ENCODE peak calls at places on chromosomes 5 and 9, in ten cellular contexts. E is SJSA1, Q is AG04450, I is spleen, T is HepG2, K is Panc1, U is GM23248, O is upper lobe of right lung, P is cardiac muscle cell, W is tibial nerve. R is an unnamed sample.

GRCh38 chr5:178793156-178793555 is 62.7 kb upstream of the ZNF354A start:
- DNase-seq in P (peak), T (peak), Q (no peak), O (peak), I (no peak), W (no peak), K (no peak), U (no peak), E (no peak), R (no peak)

GRCh38 chr9:75150512-75150911 is 62.2 kb downstream of the OSTF1 start:
- DNase-seq in Q (no peak), U (no peak), O (no peak), T (no peak), E (no peak), W (no peak), P (no peak), I (no peak), K (no peak), R (no peak)

GRCh38 chr5:172188893-172189692 is 1.1 kb upstream of the STK10 start:
- DNase-seq in W (no peak), O (no peak), I (peak), U (no peak), Q (no peak), P (peak), E (no peak), T (no peak), K (no peak), R (no peak)

GRCh38 chr9:113309204-113309813 is 6.1 kb upstream of the RNF183 start:
- DNase-seq in U (peak), T (peak), Q (peak), W (no peak), I (no peak), K (no peak), P (peak), O (no peak), E (peak), R (no peak)

GRCh38 chr5:374631-375335 is 53.3 kb downstream of the AHRR start:
- DNase-seq in W (no peak), Q (no peak), T (no peak), K (no peak), O (peak), U (no peak), I (peak), P (no peak), E (peak), R (no peak)

GRCh38 chr9:110049699-110050450 is 158.1 kb downstream of the C9orf152 start:
- DNase-seq in P (peak), T (no peak), I (peak), U (peak), Q (no peak), O (peak), W (no peak), K (no peak), E (peak), R (no peak)

GRCh38 chr9:36290996-36291395 is 32.7 kb upstream of the GNE start:
- DNase-seq in I (no peak), K (no peak), P (no peak), E (no peak), Q (no peak), W (no peak), T (no peak), O (no peak), U (no peak), R (no peak)

GRCh38 chr5:74810915-74811314 is 43.9 kb downstream of the NSA2 start:
- DNase-seq in T (no peak), K (no peak), W (no peak), I (no peak), Q (no peak), U (peak), E (no peak), O (no peak), P (no peak), R (no peak)

GRCh38 chr9:91813261-91813795 is 136.7 kb downstream of the ROR2 start:
- DNase-seq in Q (no peak), T (no peak), K (no peak), E (no peak), U (no peak), I (no peak), O (no peak), P (no peak), W (no peak), R (no peak)

GRCh38 chr9:706606-707451 is 134.7 kb upstream of the DMRT1 start:
- DNase-seq in K (no peak), O (peak), P (peak), U (peak), W (peak), I (peak), T (peak), Q (no peak), E (peak), R (peak)

GRCh38 chr9:95733687-95734659 is 141.5 kb upstream of the ERCC6L2 start:
- DNase-seq in K (no peak), P (no peak), I (no peak), U (no peak), E (peak), O (no peak), T (no peak), Q (no peak), W (peak), R (no peak)

GRCh38 chr9:96618209-96619108 is 1.2 kb downstream of the CDC14B start:
- DNase-seq in I (no peak), T (peak), P (peak), O (peak), U (peak), K (no peak), Q (no peak), E (peak), W (no peak), R (peak)

GRCh38 chr5:147854894-147855773 is 23.4 kb upstream of the SCGB3A2 start:
- DNase-seq in O (no peak), Q (no peak), K (no peak), T (no peak), W (no peak), U (no peak), E (no peak), P (no peak), I (no peak), R (no peak)

GRCh38 chr5:177445052-177446016 is 1.3 kb upstream of the PRR7 start:
- DNase-seq in E (no peak), P (no peak), W (no peak), T (no peak), O (no peak), I (peak), K (no peak), Q (no peak), U (no peak), R (no peak)

GRCh38 chr9:84317563-84317962 is 23.0 kb downstream of the SLC28A3 start:
- DNase-seq in W (no peak), Q (no peak), I (no peak), E (no peak), T (no peak), U (no peak), O (no peak), P (no peak), K (no peak), R (no peak)

GRCh38 chr5:14734382-14734781 is 69.9 kb downstream of the OTULIN start:
- DNase-seq in I (no peak), P (no peak), O (no peak), W (no peak), E (no peak), U (no peak), T (no peak), K (no peak), Q (no peak), R (no peak)

GRCh38 chr9:134539613-134540012 is 102.0 kb upstream of the COL5A1 start:
- DNase-seq in P (no peak), K (no peak), W (no peak), U (no peak), O (no peak), Q (no peak), T (no peak), E (no peak), I (no peak), R (no peak)

GRCh38 chr5:156913719-156914370 is 49.2 kb downstream of the TIMD4 start:
- DNase-seq in Q (no peak), W (no peak), E (no peak), O (no peak), T (no peak), U (no peak), K (no peak), P (no peak), I (no peak), R (no peak)

GRCh38 chr9:88998506-88998905 is 7.2 kb downstream of the S1PR3 start:
- DNase-seq in P (peak), U (peak), T (no peak), E (no peak), O (no peak), W (no peak), Q (no peak), I (no peak), K (no peak), R (no peak)

GRCh38 chr9:101458955-101459631 is 23.5 kb upstream of the ALDOB start:
- DNase-seq in U (peak), O (no peak), E (peak), Q (peak), P (peak), K (peak), T (peak), I (no peak), W (no peak), R (peak)

GRCh38 chr5:82174128-82174918 is 103.8 kb downstream of the RPS23 start:
- DNase-seq in T (peak), W (no peak), O (peak), P (peak), U (peak), I (peak), Q (no peak), K (no peak), E (peak), R (no peak)

GRCh38 chr9:136171009-136171800 is 33.7 kb downstream of the LHX3 start:
- DNase-seq in U (no peak), E (no peak), O (no peak), Q (no peak), K (no peak), I (no peak), T (peak), W (no peak), P (peak), R (no peak)

GRCh38 chr9:131875828-131876485 is 136.1 kb upstream of the RAPGEF1 start:
- DNase-seq in P (no peak), T (no peak), W (no peak), I (peak), U (peak), E (no peak), O (peak), Q (no peak), K (peak), R (no peak)

GRCh38 chr5:168353216-168353957 is 61.9 kb downstream of the WWC1 start:
- DNase-seq in I (no peak), P (no peak), O (no peak), Q (no peak), W (no peak), E (no peak), U (no peak), T (no peak), K (no peak), R (no peak)

GRCh38 chr5:121915765-121916164 is 46.0 kb upstream of the SRFBP1 start:
- DNase-seq in W (no peak), T (no peak), U (no peak), I (no peak), E (no peak), K (no peak), Q (no peak), P (no peak), O (no peak), R (no peak)

GRCh38 chr9:115649991-115650472 is 503.6 kb upstream of the PAPPA start:
- DNase-seq in U (peak), P (no peak), E (peak), I (no peak), O (peak), T (peak), Q (peak), K (no peak), W (peak), R (peak)

GRCh38 chr9:93931905-93932304 is 23.2 kb downstream of the BARX1 start:
- DNase-seq in U (no peak), W (no peak), E (no peak), Q (no peak), K (no peak), I (no peak), P (no peak), T (no peak), O (no peak), R (no peak)

GRCh38 chr9:99822596-99823391 is 1.1 kb downstream of the NR4A3 start:
- DNase-seq in O (peak), I (peak), U (peak), W (no peak), E (peak), Q (no peak), T (peak), K (no peak), P (peak), R (no peak)

GRCh38 chr5:171647900-171648253 is 137.7 kb upstream of the SMIM23 start:
- DNase-seq in U (no peak), I (no peak), Q (no peak), O (no peak), P (no peak), K (no peak), T (no peak), W (no peak), E (peak), R (no peak)

GRCh38 chr5:176415240-176416122 is 858 bp downstream of the CLTB start:
- DNase-seq in Q (no peak), W (no peak), P (peak), K (no peak), E (peak), T (no peak), O (peak), U (peak), I (no peak), R (no peak)

GRCh38 chr5:76801159-76801802 is 17.5 kb upstream of the F2RL1 start:
- DNase-seq in O (no peak), I (no peak), Q (no peak), U (peak), T (no peak), W (no peak), E (no peak), P (no peak), K (no peak), R (no peak)

GRCh38 chr5:318341-318897 is 3.1 kb upstream of the AHRR start:
- DNase-seq in W (no peak), P (no peak), I (no peak), Q (no peak), K (no peak), U (peak), E (peak), T (no peak), O (peak), R (no peak)

GRCh38 chr9:4680178-4680535 is 788 bp downstream of the CDC37L1 start:
- DNase-seq in K (no peak), Q (no peak), E (peak), P (no peak), O (no peak), U (peak), I (no peak), T (no peak), W (no peak), R (no peak)

GRCh38 chr5:126723643-126724042 is 53.3 kb upstream of the LMNB1 start:
- DNase-seq in W (no peak), O (no peak), T (no peak), P (no peak), U (peak), I (no peak), Q (no peak), K (no peak), E (no peak), R (no peak)

GRCh38 chr5:176714067-176714466 is 66.8 kb downstream of the TSPAN17 start:
- DNase-seq in K (no peak), P (no peak), U (peak), T (no peak), O (no peak), Q (no peak), I (no peak), W (no peak), E (no peak), R (no peak)

GRCh38 chr5:68287976-68288755 is 72.6 kb downstream of the PIK3R1 start:
- DNase-seq in E (peak), I (peak), U (peak), W (peak), K (no peak), O (peak), P (peak), Q (no peak), T (peak), R (peak)

DNA sequence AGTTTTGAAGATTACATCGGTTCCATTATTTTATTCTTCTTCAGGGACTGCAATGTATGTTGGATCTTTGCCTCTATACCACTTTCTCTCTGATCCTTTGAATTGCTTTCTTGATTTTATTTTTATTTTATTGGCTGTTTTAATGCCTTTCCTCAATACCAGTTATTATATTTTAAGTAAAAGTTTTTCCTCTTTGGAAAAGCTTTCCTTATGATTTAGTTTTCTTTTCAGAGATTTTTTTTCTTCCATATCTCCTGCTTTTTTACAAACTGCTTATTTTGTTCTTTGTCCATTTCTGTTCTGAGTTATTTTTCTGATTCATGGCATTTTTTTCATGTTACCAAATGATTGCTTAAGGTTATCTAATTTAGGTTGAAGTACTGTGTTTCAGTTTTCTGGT is 11.5 kb downstream of the ZMAT2 start:
- DNase-seq in K (no peak), Q (no peak), T (no peak), U (no peak), O (no peak), P (no peak), I (no peak), W (no peak), E (no peak), R (no peak)
- H3K27ac ChIP-seq in K (no peak), Q (no peak), T (peak), U (no peak), O (no peak), P (no peak), I (peak), W (no peak), E (no peak), R (no peak)

DNA sequence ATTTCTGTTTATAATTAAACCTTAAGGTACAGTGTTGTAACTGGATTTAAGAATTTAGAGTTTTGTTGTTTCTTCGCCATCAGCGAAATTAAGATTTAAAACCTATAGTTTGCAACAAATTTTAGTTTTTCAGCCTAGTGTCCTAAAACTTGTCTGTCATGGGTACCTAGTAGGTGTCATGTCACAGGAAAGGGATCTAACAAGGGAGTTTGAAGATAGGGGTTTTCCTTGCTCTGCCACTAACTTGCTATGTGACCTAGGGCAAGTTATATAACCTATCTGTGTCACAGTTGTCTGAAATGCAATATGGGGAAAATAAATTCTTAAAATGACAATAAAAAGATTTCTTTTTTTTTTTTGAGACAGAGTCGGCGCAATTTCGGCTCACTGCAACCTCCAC is 9.2 kb upstream of the ABL1 start:
- DNase-seq in U (no peak), W (no peak), O (no peak), E (no peak), T (no peak), K (no peak), P (no peak), I (no peak), Q (no peak), R (no peak)
- H3K27ac ChIP-seq in U (peak), W (no peak), O (no peak), E (no peak), T (no peak), K (no peak), P (peak), I (no peak), Q (no peak), R (peak)

GRCh38 chr5:149406979-149407306 is 27.9 kb upstream of the IL17B start:
- DNase-seq in Q (no peak), E (no peak), O (no peak), U (no peak), I (no peak), P (no peak), K (no peak), W (no peak), T (no peak), R (no peak)
- H3K27ac ChIP-seq in Q (peak), E (peak), O (peak), U (peak), I (peak), P (peak), K (no peak), W (peak), T (no peak), R (peak)

GRCh38 chr5:129904667-129905466 is 602 bp downstream of the CHSY3 start:
- DNase-seq in I (peak), K (no peak), U (peak), O (peak), Q (no peak), W (no peak), T (no peak), P (peak), E (no peak), R (peak)
- H3K27ac ChIP-seq in I (peak), K (no peak), U (no peak), O (peak), Q (no peak), W (peak), T (no peak), P (no peak), E (no peak), R (peak)

GRCh38 chr5:151024894-151025606 is 4.7 kb downstream of the GPX3 start:
- DNase-seq in I (no peak), T (no peak), E (no peak), Q (no peak), W (no peak), P (no peak), K (no peak), O (no peak), U (no peak), R (no peak)
- H3K27ac ChIP-seq in I (peak), T (no peak), E (no peak), Q (no peak), W (peak), P (no peak), K (no peak), O (peak), U (no peak), R (no peak)